ENCODE peak calls at places on chromosomes 11 and 22, in six cellular contexts. One of them, this sample, is unnamed.

GRCh38 chr11:68525930-68526329 is 65.4 kb downstream of the PPP6R3 start:
- DNase-seq in cardiac fibroblast: peak; percentile 51
- DNase-seq in bronchial epithelial cell: peak; percentile 68
- DNase-seq in HT-29: no peak
- DNase-seq in NCI-H82: no peak
- DNase-seq in HT1080: peak; percentile 76
- DNase-seq in this sample: no peak

GRCh38 chr11:33266418-33267215 is 9.4 kb downstream of the HIPK3 start:
- DNase-seq in cardiac fibroblast: peak; percentile 84
- DNase-seq in NCI-H82: no peak
- DNase-seq in bronchial epithelial cell: no peak
- DNase-seq in HT-29: peak; percentile 24
- DNase-seq in HT1080: no peak
- DNase-seq in this sample: no peak

GRCh38 chr22:34931026-34931425 is 134.9 kb upstream of the ISX start:
- DNase-seq in cardiac fibroblast: no peak
- DNase-seq in NCI-H82: no peak
- DNase-seq in HT-29: no peak
- DNase-seq in bronchial epithelial cell: no peak
- DNase-seq in HT1080: no peak
- DNase-seq in this sample: no peak

GRCh38 chr11:36793542-36793926 is 195.5 kb upstream of the RAG2 start:
- DNase-seq in HT-29: peak; percentile 18
- DNase-seq in HT1080: no peak
- DNase-seq in cardiac fibroblast: no peak
- DNase-seq in NCI-H82: peak; percentile 4
- DNase-seq in bronchial epithelial cell: no peak
- DNase-seq in this sample: no peak

GRCh38 chr11:38182126-38182907 is 1584.3 kb upstream of the RAG2 start:
- DNase-seq in bronchial epithelial cell: no peak
- DNase-seq in cardiac fibroblast: peak; percentile 28
- DNase-seq in HT-29: peak; percentile 28
- DNase-seq in HT1080: no peak
- DNase-seq in NCI-H82: no peak
- DNase-seq in this sample: no peak

GRCh38 chr11:71311928-71312510 is 59.6 kb upstream of the SHANK2 start:
- DNase-seq in HT-29: no peak
- DNase-seq in bronchial epithelial cell: no peak
- DNase-seq in cardiac fibroblast: no peak
- DNase-seq in NCI-H82: no peak
- DNase-seq in HT1080: no peak
- DNase-seq in this sample: no peak

GRCh38 chr22:48820481-48821345 is 1007.0 kb downstream of the BRD1 start:
- DNase-seq in bronchial epithelial cell: no peak
- DNase-seq in cardiac fibroblast: no peak
- DNase-seq in HT-29: no peak
- DNase-seq in NCI-H82: no peak
- DNase-seq in HT1080: no peak
- DNase-seq in this sample: no peak

GRCh38 chr11:36441610-36442208 is 68.4 kb downstream of the TRAF6 start:
- DNase-seq in HT1080: no peak
- DNase-seq in HT-29: no peak
- DNase-seq in cardiac fibroblast: no peak
- DNase-seq in NCI-H82: no peak
- DNase-seq in bronchial epithelial cell: no peak
- DNase-seq in this sample: no peak

GRCh38 chr11:84817998-84818397 is 809.1 kb downstream of the DLG2 start:
- DNase-seq in cardiac fibroblast: peak; percentile 86
- DNase-seq in HT-29: no peak
- DNase-seq in HT1080: peak; percentile 82
- DNase-seq in NCI-H82: no peak
- DNase-seq in bronchial epithelial cell: peak; percentile 93
- DNase-seq in this sample: no peak

GRCh38 chr11:117551761-117552343 is 224.2 kb downstream of the CEP164 start:
- DNase-seq in HT-29: no peak
- DNase-seq in NCI-H82: peak; percentile 81
- DNase-seq in cardiac fibroblast: no peak
- DNase-seq in HT1080: no peak
- DNase-seq in bronchial epithelial cell: no peak
- DNase-seq in this sample: no peak

GRCh38 chr11:120441592-120441991 is 70.0 kb upstream of the GRIK4 start:
- DNase-seq in cardiac fibroblast: no peak
- DNase-seq in bronchial epithelial cell: no peak
- DNase-seq in NCI-H82: no peak
- DNase-seq in HT1080: no peak
- DNase-seq in HT-29: no peak
- DNase-seq in this sample: no peak

GRCh38 chr11:1299621-1300020 is 9.8 kb downstream of the TOLLIP start:
- DNase-seq in cardiac fibroblast: no peak
- DNase-seq in bronchial epithelial cell: no peak
- DNase-seq in NCI-H82: no peak
- DNase-seq in HT1080: no peak
- DNase-seq in HT-29: no peak
- DNase-seq in this sample: peak; percentile 11

GRCh38 chr11:4610258-4610935 is 2.4 kb upstream of the TRIM68 start:
- DNase-seq in bronchial epithelial cell: no peak
- DNase-seq in HT-29: no peak
- DNase-seq in cardiac fibroblast: peak; percentile 12
- DNase-seq in NCI-H82: no peak
- DNase-seq in HT1080: no peak
- DNase-seq in this sample: peak; percentile 43

GRCh38 chr11:23723861-23724260 is 773.0 kb upstream of the LUZP2 start:
- DNase-seq in NCI-H82: no peak
- DNase-seq in cardiac fibroblast: no peak
- DNase-seq in bronchial epithelial cell: peak; percentile 89
- DNase-seq in HT-29: no peak
- DNase-seq in HT1080: peak; percentile 40
- DNase-seq in this sample: no peak

GRCh38 chr22:27930246-27931060 is 11.4 kb upstream of the PITPNB start:
- DNase-seq in HT1080: no peak
- DNase-seq in HT-29: no peak
- DNase-seq in NCI-H82: peak; percentile 54
- DNase-seq in bronchial epithelial cell: peak; percentile 96
- DNase-seq in cardiac fibroblast: no peak
- DNase-seq in this sample: no peak

GRCh38 chr11:48083427-48083826 is 103.1 kb downstream of the PTPRJ start:
- DNase-seq in cardiac fibroblast: peak; percentile 46
- DNase-seq in HT-29: no peak
- DNase-seq in NCI-H82: no peak
- DNase-seq in HT1080: no peak
- DNase-seq in bronchial epithelial cell: no peak
- DNase-seq in this sample: no peak

GRCh38 chr22:17057959-17058814 is 26.6 kb upstream of the IL17RA start:
- DNase-seq in HT1080: peak; percentile 66
- DNase-seq in bronchial epithelial cell: peak; percentile 60
- DNase-seq in HT-29: peak; percentile 63
- DNase-seq in NCI-H82: peak; percentile 76
- DNase-seq in cardiac fibroblast: peak; percentile 79
- DNase-seq in this sample: peak; percentile 47

GRCh38 chr11:17403977-17404759 is 15.7 kb upstream of the KCNJ11 start:
- DNase-seq in bronchial epithelial cell: no peak
- DNase-seq in HT-29: no peak
- DNase-seq in NCI-H82: no peak
- DNase-seq in HT1080: peak; percentile 27
- DNase-seq in cardiac fibroblast: peak; percentile 42
- DNase-seq in this sample: no peak

GRCh38 chr11:67024966-67025365 is 2.0 kb downstream of the SYT12 start:
- DNase-seq in cardiac fibroblast: no peak
- DNase-seq in HT-29: no peak
- DNase-seq in NCI-H82: no peak
- DNase-seq in HT1080: no peak
- DNase-seq in bronchial epithelial cell: peak; percentile 12
- DNase-seq in this sample: no peak

GRCh38 chr11:16402654-16403447 is 46.5 kb upstream of the SOX6 start:
- DNase-seq in HT1080: no peak
- DNase-seq in cardiac fibroblast: no peak
- DNase-seq in NCI-H82: no peak
- DNase-seq in bronchial epithelial cell: no peak
- DNase-seq in HT-29: no peak
- DNase-seq in this sample: no peak

GRCh38 chr11:133174013-133174412 is 358.3 kb downstream of the OPCML start:
- DNase-seq in HT-29: no peak
- DNase-seq in cardiac fibroblast: no peak
- DNase-seq in bronchial epithelial cell: no peak
- DNase-seq in NCI-H82: no peak
- DNase-seq in HT1080: no peak
- DNase-seq in this sample: no peak

GRCh38 chr11:19326499-19326898 is 85.8 kb upstream of the E2F8 start:
- DNase-seq in HT-29: peak; percentile 25
- DNase-seq in bronchial epithelial cell: peak; percentile 16
- DNase-seq in HT1080: peak; percentile 41
- DNase-seq in cardiac fibroblast: peak; percentile 61
- DNase-seq in NCI-H82: no peak
- DNase-seq in this sample: no peak

GRCh38 chr11:45079943-45080719 is 66.3 kb upstream of the PRDM11 start:
- DNase-seq in bronchial epithelial cell: no peak
- DNase-seq in HT-29: no peak
- DNase-seq in cardiac fibroblast: no peak
- DNase-seq in NCI-H82: peak; percentile 31
- DNase-seq in HT1080: no peak
- DNase-seq in this sample: peak; percentile 71

GRCh38 chr22:34588893-34589545 is 476.9 kb upstream of the ISX start:
- DNase-seq in HT-29: no peak
- DNase-seq in NCI-H82: no peak
- DNase-seq in bronchial epithelial cell: no peak
- DNase-seq in cardiac fibroblast: no peak
- DNase-seq in HT1080: no peak
- DNase-seq in this sample: no peak

GRCh38 chr22:38850941-38851849 is 7.4 kb upstream of the NPTXR start:
- DNase-seq in HT1080: peak; percentile 87
- DNase-seq in cardiac fibroblast: peak; percentile 72
- DNase-seq in NCI-H82: no peak
- DNase-seq in HT-29: no peak
- DNase-seq in bronchial epithelial cell: peak; percentile 64
- DNase-seq in this sample: no peak

GRCh38 chr22:30250039-30250565 is 3.5 kb upstream of the LIF start:
- DNase-seq in cardiac fibroblast: no peak
- DNase-seq in NCI-H82: no peak
- DNase-seq in HT-29: no peak
- DNase-seq in HT1080: no peak
- DNase-seq in bronchial epithelial cell: no peak
- DNase-seq in this sample: no peak

This sample was measured in activated CD4-positive, alpha-beta memory T cell treated with anti-CD3 and anti-CD28 coated beads, Interleukin-2, amount 10 ng/mL, durations not matched to agents 7 days and 5 days.